ENCODE peak calls at places on chromosome 18, in six cellular contexts. B is WERI-Rb-1, Y is GM20000, P is small intestine, N is EH, H is NCI-H1417. M is an unnamed sample.

GRCh38 chr18:55988537-55988936 is 400.5 kb upstream of the TCF4 start:
- DNase-seq in B (no peak), Y (no peak), P (peak), N (peak), H (no peak), M (no peak)

GRCh38 chr18:60331890-60332289 is 40.7 kb downstream of the MC4R start:
- DNase-seq in B (no peak), Y (no peak), P (no peak), N (no peak), H (no peak), M (no peak)

GRCh38 chr18:28995319-28995718 is 818.4 kb upstream of the CDH2 start:
- DNase-seq in B (peak), Y (no peak), P (no peak), N (no peak), H (no peak), M (no peak)

GRCh38 chr18:29840101-29840500 is 1202.4 kb downstream of the DSC3 start:
- DNase-seq in B (no peak), Y (no peak), P (no peak), N (peak), H (no peak), M (no peak)

GRCh38 chr18:67520276-67521035 is 3.9 kb upstream of the DSEL start:
- DNase-seq in B (no peak), Y (no peak), P (no peak), N (peak), H (no peak), M (no peak)

GRCh38 chr18:73980289-73980979 is 167.2 kb downstream of the FBXO15 start:
- DNase-seq in B (peak), Y (no peak), P (no peak), N (peak), H (no peak), M (no peak)

GRCh38 chr18:8965398-8965797 is 137.1 kb upstream of the NDUFV2 start:
- DNase-seq in B (no peak), Y (no peak), P (no peak), N (no peak), H (peak), M (no peak)

GRCh38 chr18:79509536-79509930 is 113.8 kb downstream of the NFATC1 start:
- DNase-seq in B (no peak), Y (no peak), P (no peak), N (no peak), H (no peak), M (no peak)

GRCh38 chr18:13500891-13501887 is 225.2 kb downstream of the FAM210A start:
- DNase-seq in B (no peak), Y (no peak), P (no peak), N (peak), H (no peak), M (no peak)

GRCh38 chr18:63224574-63224973 is 95.0 kb downstream of the BCL2 start:
- DNase-seq in B (no peak), Y (no peak), P (no peak), N (no peak), H (no peak), M (no peak)

GRCh38 chr18:44637210-44638051 is 43.3 kb upstream of the SETBP1 start:
- DNase-seq in B (no peak), Y (peak), P (no peak), N (peak), H (no peak), M (no peak)